ENCODE peak calls at places on chromosome 9, in seven cellular contexts. One of them, this sample, is unnamed.

GRCh38 chr9:107422189-107422802 is 67.3 kb downstream of the KLF4 start:
- DNase-seq in prostate gland: peak
- DNase-seq in cardiac fibroblast: peak
- DNase-seq in stomach: peak
- DNase-seq in cardiac muscle cell: peak
- DNase-seq in MM.1S: peak
- DNase-seq in SK-N-SH: peak
- DNase-seq in this sample: peak

GRCh38 chr9:99296375-99296951 is 74.4 kb downstream of the SEC61B start:
- DNase-seq in prostate gland: no peak
- DNase-seq in cardiac fibroblast: no peak
- DNase-seq in stomach: no peak
- DNase-seq in cardiac muscle cell: no peak
- DNase-seq in MM.1S: no peak
- DNase-seq in SK-N-SH: peak
- DNase-seq in this sample: peak

GRCh38 chr9:121924700-121925099 is 168.4 kb downstream of the TTLL11 start:
- DNase-seq in prostate gland: no peak
- DNase-seq in cardiac fibroblast: no peak
- DNase-seq in stomach: no peak
- DNase-seq in cardiac muscle cell: no peak
- DNase-seq in MM.1S: no peak
- DNase-seq in SK-N-SH: no peak
- DNase-seq in this sample: no peak

GRCh38 chr9:121353246-121353975 is 16.6 kb downstream of the STOM start:
- DNase-seq in prostate gland: no peak
- DNase-seq in cardiac fibroblast: no peak
- DNase-seq in stomach: no peak
- DNase-seq in cardiac muscle cell: no peak
- DNase-seq in MM.1S: no peak
- DNase-seq in SK-N-SH: no peak
- DNase-seq in this sample: peak

GRCh38 chr9:129245276-129245675 is 67.2 kb upstream of the IER5L start:
- DNase-seq in prostate gland: no peak
- DNase-seq in cardiac fibroblast: peak
- DNase-seq in stomach: no peak
- DNase-seq in cardiac muscle cell: no peak
- DNase-seq in MM.1S: no peak
- DNase-seq in SK-N-SH: no peak
- DNase-seq in this sample: no peak

GRCh38 chr9:78982849-78983248 is 588.9 kb upstream of the TLE4 start:
- DNase-seq in prostate gland: no peak
- DNase-seq in cardiac fibroblast: peak
- DNase-seq in stomach: no peak
- DNase-seq in cardiac muscle cell: no peak
- DNase-seq in MM.1S: no peak
- DNase-seq in SK-N-SH: no peak
- DNase-seq in this sample: no peak

GRCh38 chr9:14415947-14416346 is 102.0 kb upstream of the NFIB start:
- DNase-seq in prostate gland: no peak
- DNase-seq in cardiac fibroblast: peak
- DNase-seq in stomach: no peak
- DNase-seq in cardiac muscle cell: no peak
- DNase-seq in MM.1S: no peak
- DNase-seq in SK-N-SH: no peak
- DNase-seq in this sample: no peak

GRCh38 chr9:85432599-85432998 is 309.2 kb downstream of the AGTPBP1 start:
- DNase-seq in prostate gland: no peak
- DNase-seq in cardiac fibroblast: no peak
- DNase-seq in stomach: no peak
- DNase-seq in cardiac muscle cell: no peak
- DNase-seq in MM.1S: peak
- DNase-seq in SK-N-SH: no peak
- DNase-seq in this sample: no peak

GRCh38 chr9:104412238-104412637 is 91.8 kb upstream of the OR13F1 start:
- DNase-seq in prostate gland: no peak
- DNase-seq in cardiac fibroblast: peak
- DNase-seq in stomach: no peak
- DNase-seq in cardiac muscle cell: no peak
- DNase-seq in MM.1S: no peak
- DNase-seq in SK-N-SH: no peak
- DNase-seq in this sample: no peak

GRCh38 chr9:124511426-124511840 is 4.2 kb upstream of the NR5A1 start:
- DNase-seq in prostate gland: no peak
- DNase-seq in cardiac fibroblast: no peak
- DNase-seq in stomach: no peak
- DNase-seq in cardiac muscle cell: no peak
- DNase-seq in MM.1S: no peak
- DNase-seq in SK-N-SH: peak
- DNase-seq in this sample: no peak
- TF ChIP-seq CTCF in prostate gland: no peak
- TF ChIP-seq CTCF in cardiac fibroblast: no peak
- TF ChIP-seq CTCF in stomach: no peak
- TF ChIP-seq CTCF in cardiac muscle cell: no peak
- TF ChIP-seq CTCF in MM.1S: no peak
- TF ChIP-seq CTCF in SK-N-SH: no peak
- TF ChIP-seq CTCF in this sample: no peak

DNA sequence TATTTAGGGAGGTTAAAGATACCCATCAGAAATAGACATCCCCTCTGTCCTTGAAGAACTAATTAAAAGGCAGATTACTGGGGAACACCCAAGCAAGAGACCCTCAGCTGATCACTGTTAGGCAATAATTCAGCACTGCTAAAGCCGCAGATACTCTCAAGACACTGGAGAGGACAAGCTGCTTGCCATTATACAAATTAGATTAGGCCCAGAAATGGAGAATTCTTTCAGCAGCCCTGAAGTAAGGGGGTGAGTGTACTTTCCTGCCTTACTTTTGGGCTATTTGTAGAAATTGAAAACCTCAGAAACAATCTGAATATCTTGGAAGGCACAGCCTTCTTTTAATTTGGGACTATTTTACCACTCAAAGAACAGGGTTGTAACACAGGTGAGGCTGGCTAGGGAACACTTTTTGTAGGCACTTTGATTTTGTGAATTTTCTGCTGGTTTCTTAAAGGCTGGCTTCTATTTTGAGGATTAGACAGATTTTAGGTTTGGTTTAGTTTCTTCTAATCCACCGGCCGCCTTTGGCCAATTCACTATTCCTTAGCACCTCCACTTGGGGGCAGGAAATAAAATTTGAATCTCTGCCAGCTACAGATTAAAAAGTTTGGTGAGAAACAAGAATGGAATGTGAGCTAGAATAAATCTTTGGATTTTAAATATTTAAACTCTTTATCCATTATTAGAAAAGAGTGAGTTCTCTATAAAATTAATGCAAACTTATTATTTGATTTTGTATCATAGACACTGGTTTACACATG is 106.0 kb downstream of the SMARCA2 start:
- DNase-seq in prostate gland: no peak
- DNase-seq in cardiac fibroblast: peak
- DNase-seq in stomach: no peak
- DNase-seq in cardiac muscle cell: no peak
- DNase-seq in MM.1S: no peak
- DNase-seq in SK-N-SH: no peak
- DNase-seq in this sample: no peak
- TF ChIP-seq CTCF in prostate gland: no peak
- TF ChIP-seq CTCF in cardiac fibroblast: peak
- TF ChIP-seq CTCF in stomach: no peak
- TF ChIP-seq CTCF in cardiac muscle cell: peak
- TF ChIP-seq CTCF in MM.1S: no peak
- TF ChIP-seq CTCF in SK-N-SH: peak
- TF ChIP-seq CTCF in this sample: no peak

DNA sequence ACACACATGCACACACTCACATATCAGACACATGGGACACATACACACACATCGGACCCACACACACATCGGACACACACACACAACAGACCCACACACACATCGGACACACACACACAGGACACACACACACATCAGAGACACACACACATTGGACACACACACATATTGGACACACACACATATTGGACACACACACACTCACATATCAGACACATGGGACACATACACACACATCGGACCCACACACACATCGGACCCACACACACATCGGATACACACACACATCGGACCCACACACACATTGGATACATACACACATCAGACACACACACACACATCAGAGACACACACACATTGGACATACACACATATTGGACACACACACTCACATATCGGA is 12.8 kb upstream of the LAMC3 start:
- DNase-seq in prostate gland: no peak
- DNase-seq in cardiac fibroblast: no peak
- DNase-seq in stomach: no peak
- DNase-seq in cardiac muscle cell: no peak
- DNase-seq in MM.1S: no peak
- DNase-seq in SK-N-SH: no peak
- DNase-seq in this sample: no peak
- TF ChIP-seq CTCF in prostate gland: no peak
- TF ChIP-seq CTCF in cardiac fibroblast: no peak
- TF ChIP-seq CTCF in stomach: no peak
- TF ChIP-seq CTCF in cardiac muscle cell: no peak
- TF ChIP-seq CTCF in MM.1S: no peak
- TF ChIP-seq CTCF in SK-N-SH: no peak
- TF ChIP-seq CTCF in this sample: no peak

DNA sequence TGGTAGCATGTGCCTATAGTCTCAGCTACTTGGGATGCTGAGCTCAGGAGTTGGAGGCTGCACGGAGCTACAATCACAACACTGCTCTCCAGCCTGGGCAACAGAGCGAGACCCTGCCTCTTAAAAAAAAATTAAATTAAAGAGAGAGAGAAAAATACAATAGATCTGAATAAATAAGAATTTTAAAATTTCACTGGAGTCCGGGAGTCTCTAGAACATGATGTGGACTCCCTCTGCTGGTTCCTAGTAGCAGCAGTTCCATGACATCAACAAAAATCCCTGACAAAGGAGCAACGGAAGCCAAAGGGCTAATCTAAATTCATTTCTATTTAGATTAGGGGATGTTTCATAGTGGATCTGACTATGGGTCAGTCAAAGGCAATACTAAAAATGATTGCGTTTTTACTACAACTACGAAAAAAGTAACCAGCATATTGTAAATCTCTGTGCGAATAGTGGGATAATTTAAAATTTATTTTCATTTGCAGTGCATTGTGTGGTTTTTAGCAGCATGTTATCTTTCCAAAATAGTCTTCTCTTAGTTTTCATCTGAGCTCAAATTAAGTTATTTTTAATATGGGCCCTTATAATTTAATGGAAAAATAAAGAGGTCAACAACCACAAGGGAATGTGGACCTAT is 6.7 kb downstream of the INIP start:
- DNase-seq in prostate gland: no peak
- DNase-seq in cardiac fibroblast: peak
- DNase-seq in stomach: no peak
- DNase-seq in cardiac muscle cell: peak
- DNase-seq in MM.1S: no peak
- DNase-seq in SK-N-SH: peak
- DNase-seq in this sample: no peak
- TF ChIP-seq CTCF in prostate gland: peak
- TF ChIP-seq CTCF in cardiac fibroblast: peak
- TF ChIP-seq CTCF in stomach: no peak
- TF ChIP-seq CTCF in cardiac muscle cell: peak
- TF ChIP-seq CTCF in MM.1S: peak
- TF ChIP-seq CTCF in SK-N-SH: peak
- TF ChIP-seq CTCF in this sample: no peak

GRCh38 chr9:18824095-18824666 is 208.8 kb downstream of the SAXO1 start:
- DNase-seq in prostate gland: no peak
- DNase-seq in cardiac fibroblast: peak
- DNase-seq in stomach: no peak
- DNase-seq in cardiac muscle cell: no peak
- DNase-seq in MM.1S: no peak
- DNase-seq in SK-N-SH: peak
- DNase-seq in this sample: peak
- TF ChIP-seq CTCF in prostate gland: peak
- TF ChIP-seq CTCF in cardiac fibroblast: peak
- TF ChIP-seq CTCF in stomach: peak
- TF ChIP-seq CTCF in cardiac muscle cell: peak
- TF ChIP-seq CTCF in MM.1S: no peak
- TF ChIP-seq CTCF in SK-N-SH: peak
- TF ChIP-seq CTCF in this sample: no peak

GRCh38 chr9:112411626-112412027 is 31.7 kb downstream of the HSDL2 start:
- DNase-seq in prostate gland: no peak
- DNase-seq in cardiac fibroblast: no peak
- DNase-seq in stomach: no peak
- DNase-seq in cardiac muscle cell: no peak
- DNase-seq in MM.1S: no peak
- DNase-seq in SK-N-SH: no peak
- DNase-seq in this sample: no peak

GRCh38 chr9:112408819-112409218 is 28.9 kb downstream of the HSDL2 start:
- DNase-seq in prostate gland: no peak
- DNase-seq in cardiac fibroblast: no peak
- DNase-seq in stomach: no peak
- DNase-seq in cardiac muscle cell: no peak
- DNase-seq in MM.1S: no peak
- DNase-seq in SK-N-SH: no peak
- DNase-seq in this sample: no peak

GRCh38 chr9:112408285-112408684 is 28.4 kb downstream of the HSDL2 start:
- DNase-seq in prostate gland: no peak
- DNase-seq in cardiac fibroblast: peak
- DNase-seq in stomach: no peak
- DNase-seq in cardiac muscle cell: no peak
- DNase-seq in MM.1S: no peak
- DNase-seq in SK-N-SH: no peak
- DNase-seq in this sample: no peak

GRCh38 chr9:112404367-112404979 is 24.6 kb downstream of the HSDL2 start:
- DNase-seq in prostate gland: no peak
- DNase-seq in cardiac fibroblast: peak
- DNase-seq in stomach: no peak
- DNase-seq in cardiac muscle cell: no peak
- DNase-seq in MM.1S: no peak
- DNase-seq in SK-N-SH: no peak
- DNase-seq in this sample: no peak

GRCh38 chr9:112409758-112410157 is 29.9 kb downstream of the HSDL2 start:
- DNase-seq in prostate gland: no peak
- DNase-seq in cardiac fibroblast: no peak
- DNase-seq in stomach: no peak
- DNase-seq in cardiac muscle cell: no peak
- DNase-seq in MM.1S: no peak
- DNase-seq in SK-N-SH: no peak
- DNase-seq in this sample: no peak
- TF ChIP-seq CTCF in prostate gland: no peak
- TF ChIP-seq CTCF in cardiac fibroblast: no peak
- TF ChIP-seq CTCF in stomach: no peak
- TF ChIP-seq CTCF in cardiac muscle cell: no peak
- TF ChIP-seq CTCF in MM.1S: no peak
- TF ChIP-seq CTCF in SK-N-SH: no peak
- TF ChIP-seq CTCF in this sample: no peak